ENCODE peak calls at places on chromosome 21, in four cellular contexts. One of them, this sample, is unnamed.

GRCh38 chr21:35529141-35529863 is 480.2 kb upstream of the RUNX1 start:
- DNase-seq in heart left ventricle: no peak
- DNase-seq in spleen: no peak
- DNase-seq in choroid plexus epithelial cell: peak
- DNase-seq in this sample: peak

GRCh38 chr21:45457161-45457831 is 52.3 kb downstream of the COL18A1 start:
- DNase-seq in heart left ventricle: peak
- DNase-seq in spleen: peak
- DNase-seq in choroid plexus epithelial cell: no peak
- DNase-seq in this sample: no peak

GRCh38 chr21:17901458-17902092 is 82.4 kb upstream of the C21orf91 start:
- DNase-seq in heart left ventricle: no peak
- DNase-seq in spleen: no peak
- DNase-seq in choroid plexus epithelial cell: peak
- DNase-seq in this sample: no peak

GRCh38 chr21:29499734-29500343 is 201.1 kb downstream of the BACH1 start:
- DNase-seq in heart left ventricle: no peak
- DNase-seq in spleen: no peak
- DNase-seq in choroid plexus epithelial cell: peak
- DNase-seq in this sample: no peak

GRCh38 chr21:42063578-42064521 is 7.3 kb upstream of the UMODL1 start:
- DNase-seq in heart left ventricle: peak
- DNase-seq in spleen: peak
- DNase-seq in choroid plexus epithelial cell: no peak
- DNase-seq in this sample: peak

GRCh38 chr21:39349211-39350093 is 564 bp upstream of the HMGN1 start:
- DNase-seq in heart left ventricle: peak
- DNase-seq in spleen: peak
- DNase-seq in choroid plexus epithelial cell: peak
- DNase-seq in this sample: peak

GRCh38 chr21:33390479-33390878 is 12.7 kb upstream of the IFNGR2 start:
- DNase-seq in heart left ventricle: no peak
- DNase-seq in spleen: no peak
- DNase-seq in choroid plexus epithelial cell: no peak
- DNase-seq in this sample: no peak

GRCh38 chr21:45430521-45431501 is 25.8 kb downstream of the COL18A1 start:
- DNase-seq in heart left ventricle: no peak
- DNase-seq in spleen: no peak
- DNase-seq in choroid plexus epithelial cell: peak
- DNase-seq in this sample: no peak

GRCh38 chr21:37811711-37812110 is 104.5 kb downstream of the KCNJ6 start:
- DNase-seq in heart left ventricle: no peak
- DNase-seq in spleen: no peak
- DNase-seq in choroid plexus epithelial cell: no peak
- DNase-seq in this sample: no peak

GRCh38 chr21:33981341-33982101 is 65.9 kb upstream of the ATP5PO start:
- DNase-seq in heart left ventricle: no peak
- DNase-seq in spleen: no peak
- DNase-seq in choroid plexus epithelial cell: peak
- DNase-seq in this sample: no peak

GRCh38 chr21:35090403-35090802 is 41.3 kb upstream of the RUNX1 start:
- DNase-seq in heart left ventricle: no peak
- DNase-seq in spleen: no peak
- DNase-seq in choroid plexus epithelial cell: no peak
- DNase-seq in this sample: no peak

GRCh38 chr21:41211041-41211426 is 43.1 kb downstream of the BACE2 start:
- DNase-seq in heart left ventricle: no peak
- DNase-seq in spleen: no peak
- DNase-seq in choroid plexus epithelial cell: no peak
- DNase-seq in this sample: no peak

GRCh38 chr21:42083361-42083690 is 12.2 kb downstream of the UMODL1 start:
- DNase-seq in heart left ventricle: peak
- DNase-seq in spleen: peak
- DNase-seq in choroid plexus epithelial cell: no peak
- DNase-seq in this sample: no peak

GRCh38 chr21:33071878-33072306 is 2.0 kb downstream of the OLIG1 start:
- DNase-seq in heart left ventricle: no peak
- DNase-seq in spleen: no peak
- DNase-seq in choroid plexus epithelial cell: peak
- DNase-seq in this sample: no peak

GRCh38 chr21:25862596-25862995 is 127.8 kb downstream of the GABPA start:
- DNase-seq in heart left ventricle: no peak
- DNase-seq in spleen: no peak
- DNase-seq in choroid plexus epithelial cell: peak
- DNase-seq in this sample: peak

GRCh38 chr21:38619865-38620513 is 121.7 kb upstream of the ERG start:
- DNase-seq in heart left ventricle: no peak
- DNase-seq in spleen: no peak
- DNase-seq in choroid plexus epithelial cell: no peak
- DNase-seq in this sample: no peak

GRCh38 chr21:19507682-19508260 is 1104.2 kb upstream of the TMPRSS15 start:
- DNase-seq in heart left ventricle: no peak
- DNase-seq in spleen: no peak
- DNase-seq in choroid plexus epithelial cell: peak
- DNase-seq in this sample: peak

GRCh38 chr21:39057121-39057520 is 126.1 kb downstream of the PSMG1 start:
- DNase-seq in heart left ventricle: peak
- DNase-seq in spleen: no peak
- DNase-seq in choroid plexus epithelial cell: no peak
- DNase-seq in this sample: no peak

DNA sequence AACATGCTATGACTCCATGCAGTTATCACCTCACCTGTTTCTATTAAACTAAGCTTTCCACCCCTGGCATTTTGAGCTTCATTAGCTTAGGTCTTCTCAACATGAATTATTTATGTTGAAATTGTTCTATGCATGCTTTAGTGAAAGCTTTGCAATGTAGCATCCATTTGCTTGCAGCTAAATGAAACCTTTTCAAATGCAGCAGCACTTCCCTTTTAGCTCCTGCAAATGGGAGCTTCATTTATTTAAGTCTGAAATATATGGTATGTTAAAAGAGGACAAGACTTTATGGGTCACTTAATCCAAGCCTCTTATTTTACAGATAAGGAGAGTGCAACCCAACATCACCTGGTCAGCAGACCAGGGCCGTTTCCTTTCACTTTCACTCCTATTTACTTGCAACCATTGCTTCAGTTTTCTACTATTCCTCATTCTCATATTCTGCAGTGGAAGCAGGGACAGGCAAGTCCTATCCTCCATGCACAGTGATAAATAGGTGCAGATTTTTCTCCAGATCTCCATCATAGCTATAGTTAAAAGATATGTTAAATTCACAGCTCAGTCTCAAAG is 56.4 kb upstream of the SAMSN1 start:
- DNase-seq in heart left ventricle: no peak
- DNase-seq in spleen: no peak
- DNase-seq in choroid plexus epithelial cell: peak
- DNase-seq in this sample: peak
- H3K4me3 ChIP-seq in heart left ventricle: no peak
- H3K4me3 ChIP-seq in spleen: peak
- H3K4me3 ChIP-seq in choroid plexus epithelial cell: no peak
- H3K4me3 ChIP-seq in this sample: no peak

DNA sequence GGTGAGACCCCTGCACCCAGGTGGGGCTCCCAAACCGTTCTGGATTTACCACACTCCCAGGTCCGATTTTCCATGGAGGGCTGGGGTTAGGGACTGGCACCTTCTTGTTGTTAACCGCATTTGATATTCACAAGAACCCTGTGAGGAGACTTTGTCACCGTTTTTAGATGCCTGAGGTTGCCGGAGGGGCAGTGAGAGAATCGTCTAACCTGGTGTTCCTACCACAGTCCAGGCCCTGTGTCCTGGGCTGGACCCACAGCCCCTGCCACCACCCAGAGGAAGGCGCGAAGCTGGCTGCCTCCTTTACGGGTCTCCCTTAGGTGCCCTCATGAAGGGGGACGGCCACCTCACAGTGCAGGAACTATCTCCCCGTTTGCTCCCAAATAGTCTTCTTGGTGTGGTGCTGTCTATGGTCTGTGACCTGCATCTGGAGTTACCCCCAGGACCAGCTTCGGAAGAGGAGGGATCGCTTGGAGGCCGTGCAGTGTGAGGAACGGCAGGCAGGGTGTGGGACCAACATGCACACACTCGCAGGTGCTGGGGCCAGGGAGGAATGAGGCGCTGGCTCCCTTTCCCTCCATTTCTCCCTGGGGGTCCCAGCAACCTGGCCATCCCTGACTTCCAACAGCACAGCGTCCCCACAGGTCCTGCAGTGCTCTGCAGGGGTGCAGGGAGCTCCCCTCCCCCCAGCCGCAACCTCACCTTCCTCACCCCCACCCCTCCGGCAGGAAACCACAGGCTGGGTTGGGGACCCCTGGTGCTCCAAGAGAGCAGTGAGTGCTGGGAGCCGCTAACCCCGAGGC is 7.0 kb downstream of the SIM2 start:
- DNase-seq in heart left ventricle: no peak
- DNase-seq in spleen: no peak
- DNase-seq in choroid plexus epithelial cell: no peak
- DNase-seq in this sample: no peak
- TF ChIP-seq CTCF in heart left ventricle: no peak
- TF ChIP-seq CTCF in spleen: no peak
- TF ChIP-seq CTCF in choroid plexus epithelial cell: peak
- TF ChIP-seq CTCF in this sample: no peak

GRCh38 chr21:44353200-44353970 is at the start of gene TRPM2:
- DNase-seq in heart left ventricle: peak
- DNase-seq in spleen: peak
- DNase-seq in choroid plexus epithelial cell: peak
- DNase-seq in this sample: peak
- H3K4me3 ChIP-seq in heart left ventricle: peak
- H3K4me3 ChIP-seq in spleen: peak
- H3K4me3 ChIP-seq in choroid plexus epithelial cell: no peak
- H3K4me3 ChIP-seq in this sample: peak

GRCh38 chr21:43727571-43728466 is 8.9 kb downstream of the PDXK start:
- DNase-seq in heart left ventricle: no peak
- DNase-seq in spleen: peak
- DNase-seq in choroid plexus epithelial cell: peak
- DNase-seq in this sample: no peak
- TF ChIP-seq CTCF in heart left ventricle: no peak
- TF ChIP-seq CTCF in spleen: no peak
- TF ChIP-seq CTCF in choroid plexus epithelial cell: peak
- TF ChIP-seq CTCF in this sample: peak

DNA sequence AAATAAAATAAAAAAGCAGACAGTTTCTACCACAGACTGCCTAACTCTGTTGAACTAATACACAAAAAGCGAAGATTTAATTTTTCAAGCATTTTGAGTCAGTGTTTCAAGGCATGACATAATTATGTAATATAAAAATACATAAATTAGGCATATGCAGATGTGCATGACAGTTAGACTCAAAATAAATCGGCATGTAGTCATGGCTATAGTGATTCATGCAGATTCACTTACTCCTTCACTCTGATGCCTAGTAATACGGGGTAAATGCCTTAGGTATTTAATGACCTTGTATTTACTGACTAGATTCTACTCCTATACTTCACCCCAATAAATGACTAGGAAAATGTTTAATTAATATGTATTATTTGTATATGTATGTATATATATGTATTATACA is 339.9 kb downstream of the USP25 start:
- DNase-seq in heart left ventricle: no peak
- DNase-seq in spleen: no peak
- DNase-seq in choroid plexus epithelial cell: no peak
- DNase-seq in this sample: no peak
- H3K4me3 ChIP-seq in heart left ventricle: no peak
- H3K4me3 ChIP-seq in spleen: no peak
- H3K4me3 ChIP-seq in choroid plexus epithelial cell: no peak
- H3K4me3 ChIP-seq in this sample: no peak